ENCODE peak calls at places on chromosomes 16 and 17, in seven cellular contexts. C is stimulated activated CD8-positive, alpha-beta memory T cell treated with anti-CD3 and anti-CD28 coated beads, Interleukin-7, amount 100 ng/mL, for 1 hour; H is activated naive CD4-positive, alpha-beta T cell treated with anti-CD3 and anti-CD28 coated beads for 36 hours; Q is naive thymus-derived CD4-positive, alpha-beta T cell; K is activated naive CD8-positive, alpha-beta T cell treated with anti-CD3 and anti-CD28 coated beads, Interleukin-2, amount 10 ng/mL, durations not matched to agents 7 days and 5 days; L is activated CD4-positive, alpha-beta T cell treated with anti-CD3 and anti-CD28 coated beads, Interleukin-2, amount 50 U/mL, for 24 hours; M is mesothelial cell of epicardium. J is an unnamed sample.

GRCh38 chr17:72421128-72422092 is 300.6 kb downstream of the SOX9 start:
- DNase-seq in C (no peak), Q (no peak), L (no peak), M (no peak), H (peak), K (no peak), J (peak)

GRCh38 chr16:12900599-12901203 is 697 bp upstream of the SHISA9 start:
- DNase-seq in Q (no peak), L (no peak), C (no peak), K (no peak), H (no peak), M (no peak), J (no peak)

GRCh38 chr17:82754297-82755208 is 2.7 kb downstream of the TBCD start:
- DNase-seq in K (no peak), H (peak), M (no peak), Q (no peak), L (no peak), C (no peak), J (no peak)

GRCh38 chr17:40173778-40174135 is 3.5 kb upstream of the RAPGEFL1 start:
- DNase-seq in H (no peak), Q (no peak), M (no peak), K (no peak), L (no peak), C (no peak), J (no peak)

GRCh38 chr16:85552980-85553435 is 60.1 kb upstream of the GSE1 start:
- DNase-seq in C (no peak), K (no peak), Q (no peak), M (no peak), H (no peak), L (no peak), J (no peak)

GRCh38 chr17:1091190-1091534 is 88.6 kb downstream of the ABR start:
- DNase-seq in M (no peak), Q (no peak), C (no peak), H (no peak), K (no peak), L (no peak), J (no peak)

GRCh38 chr16:49617016-49617569 is 238.8 kb downstream of the ZNF423 start:
- DNase-seq in Q (no peak), C (no peak), H (no peak), K (no peak), L (no peak), M (no peak), J (no peak)

GRCh38 chr17:44279586-44280344 is 11.8 kb upstream of the SLC4A1 start:
- DNase-seq in K (no peak), M (no peak), Q (peak), H (no peak), L (no peak), C (no peak), J (peak)

GRCh38 chr17:17702370-17702769 is 21.1 kb downstream of the RAI1 start:
- DNase-seq in K (no peak), M (no peak), C (no peak), H (no peak), L (no peak), Q (no peak), J (no peak)

J was measured in GM04503.